ENCODE peak calls at places on chromosomes 7 and 10, in eight cellular contexts. One of them, this sample, is unnamed.

GRCh38 chr10:5317547-5318107 is 47.1 kb upstream of the UCN3 start:
- DNase-seq in K562: peak
- DNase-seq in fibroblast of mammary gland: peak
- DNase-seq in BJ: no peak
- DNase-seq in NB4: peak
- DNase-seq in astrocyte of the cerebellum: no peak
- DNase-seq in CD8-positive, alpha-beta T cell: no peak
- DNase-seq in IMR-90: peak
- DNase-seq in this sample: peak

GRCh38 chr7:116242759-116243158 is 32.4 kb downstream of the TES start:
- DNase-seq in K562: no peak
- DNase-seq in fibroblast of mammary gland: peak
- DNase-seq in BJ: no peak
- DNase-seq in NB4: no peak
- DNase-seq in astrocyte of the cerebellum: no peak
- DNase-seq in CD8-positive, alpha-beta T cell: no peak
- DNase-seq in IMR-90: peak
- DNase-seq in this sample: no peak

GRCh38 chr10:25725917-25726716 is 207.9 kb upstream of the MYO3A start:
- DNase-seq in K562: peak
- DNase-seq in fibroblast of mammary gland: peak
- DNase-seq in BJ: no peak
- DNase-seq in NB4: peak
- DNase-seq in astrocyte of the cerebellum: peak
- DNase-seq in CD8-positive, alpha-beta T cell: no peak
- DNase-seq in IMR-90: peak
- DNase-seq in this sample: peak

GRCh38 chr10:73553316-73553715 is 37.8 kb downstream of the USP54 start:
- DNase-seq in K562: no peak
- DNase-seq in fibroblast of mammary gland: no peak
- DNase-seq in BJ: no peak
- DNase-seq in NB4: no peak
- DNase-seq in astrocyte of the cerebellum: no peak
- DNase-seq in CD8-positive, alpha-beta T cell: no peak
- DNase-seq in IMR-90: no peak
- DNase-seq in this sample: no peak

GRCh38 chr10:16884485-16884884 is 67.3 kb upstream of the RSU1 start:
- DNase-seq in K562: no peak
- DNase-seq in fibroblast of mammary gland: no peak
- DNase-seq in BJ: no peak
- DNase-seq in NB4: no peak
- DNase-seq in astrocyte of the cerebellum: no peak
- DNase-seq in CD8-positive, alpha-beta T cell: no peak
- DNase-seq in IMR-90: no peak
- DNase-seq in this sample: no peak

GRCh38 chr10:131821378-131822012 is 79.3 kb upstream of the PPP2R2D start:
- DNase-seq in K562: no peak
- DNase-seq in fibroblast of mammary gland: no peak
- DNase-seq in BJ: no peak
- DNase-seq in NB4: no peak
- DNase-seq in astrocyte of the cerebellum: no peak
- DNase-seq in CD8-positive, alpha-beta T cell: no peak
- DNase-seq in IMR-90: no peak
- DNase-seq in this sample: no peak

GRCh38 chr7:28142650-28143049 is 37.9 kb downstream of the JAZF1 start:
- DNase-seq in K562: no peak
- DNase-seq in fibroblast of mammary gland: no peak
- DNase-seq in BJ: no peak
- DNase-seq in NB4: peak
- DNase-seq in astrocyte of the cerebellum: no peak
- DNase-seq in CD8-positive, alpha-beta T cell: no peak
- DNase-seq in IMR-90: no peak
- DNase-seq in this sample: no peak

GRCh38 chr10:92787557-92788152 is 60.7 kb upstream of the EXOC6 start:
- DNase-seq in K562: no peak
- DNase-seq in fibroblast of mammary gland: no peak
- DNase-seq in BJ: no peak
- DNase-seq in NB4: no peak
- DNase-seq in astrocyte of the cerebellum: no peak
- DNase-seq in CD8-positive, alpha-beta T cell: no peak
- DNase-seq in IMR-90: no peak
- DNase-seq in this sample: no peak

GRCh38 chr7:73909051-73909941 is 48.3 kb downstream of the TMEM270 start:
- DNase-seq in K562: no peak
- DNase-seq in fibroblast of mammary gland: no peak
- DNase-seq in BJ: no peak
- DNase-seq in NB4: peak
- DNase-seq in astrocyte of the cerebellum: no peak
- DNase-seq in CD8-positive, alpha-beta T cell: no peak
- DNase-seq in IMR-90: no peak
- DNase-seq in this sample: no peak

GRCh38 chr7:91999631-92000571 is 59.2 kb downstream of the AKAP9 start:
- DNase-seq in K562: no peak
- DNase-seq in fibroblast of mammary gland: no peak
- DNase-seq in BJ: no peak
- DNase-seq in NB4: no peak
- DNase-seq in astrocyte of the cerebellum: no peak
- DNase-seq in CD8-positive, alpha-beta T cell: no peak
- DNase-seq in IMR-90: no peak
- DNase-seq in this sample: no peak

GRCh38 chr7:136308230-136308629 is 331.1 kb upstream of the MTPN start:
- DNase-seq in K562: no peak
- DNase-seq in fibroblast of mammary gland: no peak
- DNase-seq in BJ: no peak
- DNase-seq in NB4: no peak
- DNase-seq in astrocyte of the cerebellum: no peak
- DNase-seq in CD8-positive, alpha-beta T cell: no peak
- DNase-seq in IMR-90: no peak
- DNase-seq in this sample: no peak

GRCh38 chr7:7699370-7699769 is 19.0 kb downstream of the RPA3 start:
- DNase-seq in K562: no peak
- DNase-seq in fibroblast of mammary gland: no peak
- DNase-seq in BJ: no peak
- DNase-seq in NB4: no peak
- DNase-seq in astrocyte of the cerebellum: no peak
- DNase-seq in CD8-positive, alpha-beta T cell: no peak
- DNase-seq in IMR-90: no peak
- DNase-seq in this sample: no peak

GRCh38 chr7:157386979-157387800 is 50.4 kb downstream of the DNAJB6 start:
- DNase-seq in K562: peak
- DNase-seq in fibroblast of mammary gland: peak
- DNase-seq in BJ: peak
- DNase-seq in NB4: peak
- DNase-seq in astrocyte of the cerebellum: peak
- DNase-seq in CD8-positive, alpha-beta T cell: peak
- DNase-seq in IMR-90: peak
- DNase-seq in this sample: peak

GRCh38 chr7:157394246-157395191 is 57.7 kb downstream of the DNAJB6 start:
- DNase-seq in K562: no peak
- DNase-seq in fibroblast of mammary gland: peak
- DNase-seq in BJ: no peak
- DNase-seq in NB4: no peak
- DNase-seq in astrocyte of the cerebellum: no peak
- DNase-seq in CD8-positive, alpha-beta T cell: no peak
- DNase-seq in IMR-90: peak
- DNase-seq in this sample: peak

GRCh38 chr7:157391036-157391710 is 54.4 kb downstream of the DNAJB6 start:
- DNase-seq in K562: no peak
- DNase-seq in fibroblast of mammary gland: peak
- DNase-seq in BJ: no peak
- DNase-seq in NB4: no peak
- DNase-seq in astrocyte of the cerebellum: no peak
- DNase-seq in CD8-positive, alpha-beta T cell: no peak
- DNase-seq in IMR-90: no peak
- DNase-seq in this sample: no peak

GRCh38 chr7:157392256-157393037 is 55.6 kb downstream of the DNAJB6 start:
- DNase-seq in K562: no peak
- DNase-seq in fibroblast of mammary gland: no peak
- DNase-seq in BJ: no peak
- DNase-seq in NB4: no peak
- DNase-seq in astrocyte of the cerebellum: no peak
- DNase-seq in CD8-positive, alpha-beta T cell: no peak
- DNase-seq in IMR-90: no peak
- DNase-seq in this sample: no peak

DNA sequence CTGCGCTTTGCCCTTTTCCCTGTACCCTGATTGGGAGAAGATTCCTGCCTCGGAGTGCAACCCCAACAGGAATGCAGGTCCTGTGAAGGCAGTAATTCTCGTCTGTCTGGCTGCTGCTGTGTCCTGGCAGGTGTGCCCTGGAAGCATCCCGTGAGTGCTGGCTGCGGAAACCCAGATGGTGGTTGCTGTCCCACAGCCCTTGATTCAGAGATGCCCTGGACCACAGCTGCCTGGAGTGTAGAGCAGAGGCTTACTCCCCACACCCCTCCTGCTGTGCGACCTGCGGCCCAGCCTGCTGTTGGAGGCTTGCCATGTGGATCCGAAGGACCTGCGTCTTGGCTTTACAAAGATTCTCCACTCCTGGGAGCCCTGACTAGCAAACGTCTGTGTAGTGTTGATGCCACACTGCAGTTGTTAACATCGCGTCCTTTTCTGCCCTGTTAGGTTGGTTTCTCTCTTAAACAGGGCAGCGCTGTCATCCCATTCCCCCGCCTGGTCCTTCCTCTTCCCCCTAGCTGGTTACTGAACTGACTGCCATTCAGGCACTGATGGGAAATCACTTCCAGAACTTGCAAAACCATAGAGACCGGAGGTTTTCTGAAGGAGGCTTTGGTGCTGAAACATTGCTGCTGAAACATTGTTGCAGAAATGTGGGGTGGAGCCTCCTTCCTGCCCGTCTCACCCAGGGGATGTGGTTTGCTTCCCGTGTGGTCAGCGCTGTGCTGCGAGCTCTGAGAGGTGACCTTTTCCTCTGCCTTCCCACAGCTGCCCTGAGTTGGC is 53.3 kb downstream of the DNAJB6 start:
- DNase-seq in K562: no peak
- DNase-seq in fibroblast of mammary gland: peak
- DNase-seq in BJ: no peak
- DNase-seq in NB4: peak
- DNase-seq in astrocyte of the cerebellum: no peak
- DNase-seq in CD8-positive, alpha-beta T cell: no peak
- DNase-seq in IMR-90: no peak
- DNase-seq in this sample: no peak
- H3K4me3 ChIP-seq in K562: no peak
- H3K4me3 ChIP-seq in fibroblast of mammary gland: no peak
- H3K4me3 ChIP-seq in BJ: no peak
- H3K4me3 ChIP-seq in NB4: no peak
- H3K4me3 ChIP-seq in astrocyte of the cerebellum: no peak
- H3K4me3 ChIP-seq in CD8-positive, alpha-beta T cell: no peak
- H3K4me3 ChIP-seq in IMR-90: no peak
- H3K4me3 ChIP-seq in this sample: no peak

GRCh38 chr7:151028948-151029501 is 775 bp downstream of the ABCB8 start:
- DNase-seq in K562: no peak
- DNase-seq in fibroblast of mammary gland: no peak
- DNase-seq in BJ: no peak
- DNase-seq in NB4: no peak
- DNase-seq in astrocyte of the cerebellum: no peak
- DNase-seq in CD8-positive, alpha-beta T cell: no peak
- DNase-seq in IMR-90: no peak
- DNase-seq in this sample: no peak
- TF ChIP-seq CTCF in K562: no peak
- TF ChIP-seq CTCF in fibroblast of mammary gland: no peak
- TF ChIP-seq CTCF in BJ: no peak
- TF ChIP-seq CTCF in NB4: no peak
- TF ChIP-seq CTCF in astrocyte of the cerebellum: no peak
- TF ChIP-seq CTCF in CD8-positive, alpha-beta T cell: no peak
- TF ChIP-seq CTCF in IMR-90: no peak
- TF ChIP-seq CTCF in this sample: no peak

DNA sequence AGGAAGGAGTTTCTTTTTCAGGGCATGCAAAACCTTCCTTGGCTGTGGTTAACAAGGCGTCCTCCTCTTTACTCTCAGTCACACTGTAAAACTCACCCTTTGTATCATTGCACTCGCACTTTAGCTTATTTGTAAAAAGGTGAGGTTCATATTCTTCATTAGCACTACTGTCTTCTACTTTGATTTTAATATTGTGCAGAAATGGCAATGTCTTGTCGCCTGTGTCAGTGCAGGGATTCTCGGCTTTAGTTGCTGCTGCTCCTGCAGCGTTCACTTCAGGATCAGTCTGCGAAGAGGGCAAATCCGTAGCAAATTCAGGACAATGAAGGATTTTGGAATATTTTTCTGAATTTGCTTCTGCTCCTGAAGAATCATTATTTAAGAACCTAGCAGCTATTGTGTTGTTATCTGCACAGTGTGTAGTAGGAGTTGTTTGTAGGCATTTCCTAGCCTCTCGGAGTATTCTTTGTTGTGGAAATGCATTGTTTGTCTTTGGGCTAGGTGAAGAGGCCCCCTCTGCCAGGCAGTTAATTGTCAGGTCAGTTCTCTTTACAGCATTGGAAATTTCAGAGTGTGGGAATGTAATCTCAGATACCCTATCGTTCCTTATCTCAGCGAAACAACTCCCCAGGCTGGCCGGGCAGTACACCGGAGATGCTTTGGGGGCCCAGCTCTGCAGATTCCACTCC is 9.8 kb downstream of the SKIDA1 start:
- DNase-seq in K562: no peak
- DNase-seq in fibroblast of mammary gland: no peak
- DNase-seq in BJ: no peak
- DNase-seq in NB4: no peak
- DNase-seq in astrocyte of the cerebellum: no peak
- DNase-seq in CD8-positive, alpha-beta T cell: no peak
- DNase-seq in IMR-90: no peak
- DNase-seq in this sample: no peak
- H3K4me3 ChIP-seq in K562: peak
- H3K4me3 ChIP-seq in fibroblast of mammary gland: peak
- H3K4me3 ChIP-seq in BJ: peak
- H3K4me3 ChIP-seq in NB4: no peak
- H3K4me3 ChIP-seq in astrocyte of the cerebellum: peak
- H3K4me3 ChIP-seq in CD8-positive, alpha-beta T cell: no peak
- H3K4me3 ChIP-seq in IMR-90: peak
- H3K4me3 ChIP-seq in this sample: peak

GRCh38 chr10:47454294-47455058 is 29.4 kb downstream of the ANXA8 start:
- DNase-seq in K562: no peak
- DNase-seq in fibroblast of mammary gland: no peak
- DNase-seq in BJ: no peak
- DNase-seq in NB4: no peak
- DNase-seq in astrocyte of the cerebellum: no peak
- DNase-seq in CD8-positive, alpha-beta T cell: no peak
- DNase-seq in IMR-90: no peak
- DNase-seq in this sample: no peak

GRCh38 chr10:47453435-47454293 is 30.3 kb downstream of the ANXA8 start:
- DNase-seq in K562: no peak
- DNase-seq in fibroblast of mammary gland: no peak
- DNase-seq in BJ: no peak
- DNase-seq in NB4: no peak
- DNase-seq in astrocyte of the cerebellum: no peak
- DNase-seq in CD8-positive, alpha-beta T cell: no peak
- DNase-seq in IMR-90: no peak
- DNase-seq in this sample: no peak

GRCh38 chr10:47451275-47451997 is 32.5 kb downstream of the ANXA8 start:
- DNase-seq in K562: no peak
- DNase-seq in fibroblast of mammary gland: no peak
- DNase-seq in BJ: no peak
- DNase-seq in NB4: no peak
- DNase-seq in astrocyte of the cerebellum: no peak
- DNase-seq in CD8-positive, alpha-beta T cell: no peak
- DNase-seq in IMR-90: no peak
- DNase-seq in this sample: no peak

GRCh38 chr10:47451998-47452494 is 31.9 kb downstream of the ANXA8 start:
- DNase-seq in K562: no peak
- DNase-seq in fibroblast of mammary gland: no peak
- DNase-seq in BJ: no peak
- DNase-seq in NB4: no peak
- DNase-seq in astrocyte of the cerebellum: no peak
- DNase-seq in CD8-positive, alpha-beta T cell: no peak
- DNase-seq in IMR-90: no peak
- DNase-seq in this sample: no peak

GRCh38 chr10:47452495-47453434 is 31.1 kb downstream of the ANXA8 start:
- DNase-seq in K562: no peak
- DNase-seq in fibroblast of mammary gland: no peak
- DNase-seq in BJ: no peak
- DNase-seq in NB4: no peak
- DNase-seq in astrocyte of the cerebellum: no peak
- DNase-seq in CD8-positive, alpha-beta T cell: no peak
- DNase-seq in IMR-90: no peak
- DNase-seq in this sample: no peak
- TF ChIP-seq CTCF in K562: no peak
- TF ChIP-seq CTCF in fibroblast of mammary gland: no peak
- TF ChIP-seq CTCF in BJ: no peak
- TF ChIP-seq CTCF in NB4: no peak
- TF ChIP-seq CTCF in astrocyte of the cerebellum: no peak
- TF ChIP-seq CTCF in CD8-positive, alpha-beta T cell: no peak
- TF ChIP-seq CTCF in IMR-90: no peak
- TF ChIP-seq CTCF in this sample: no peak

This sample was measured in epithelial cell of esophagus.